ENCODE peak calls at places on chromosomes 11 and 22, in six cellular contexts. One of them, this sample, is unnamed.

GRCh38 chr22:27874185-27874584 is 44.9 kb downstream of the PITPNB start:
- DNase-seq in thoracic aorta: no peak
- DNase-seq in PC-9: no peak
- DNase-seq in mucosa of descending colon: no peak
- DNase-seq in GM23338: no peak
- DNase-seq in heart left ventricle: no peak
- DNase-seq in this sample: no peak

GRCh38 chr22:30187094-30187493 is 59.5 kb downstream of the LIF start:
- DNase-seq in heart left ventricle: no peak
- DNase-seq in mucosa of descending colon: no peak
- DNase-seq in GM23338: no peak
- DNase-seq in PC-9: no peak
- DNase-seq in thoracic aorta: no peak
- DNase-seq in this sample: no peak

GRCh38 chr22:44242946-44243724 is 62.4 kb downstream of the PARVG start:
- DNase-seq in heart left ventricle: no peak
- DNase-seq in mucosa of descending colon: no peak
- DNase-seq in GM23338: no peak
- DNase-seq in PC-9: no peak
- DNase-seq in thoracic aorta: no peak
- DNase-seq in this sample: no peak

GRCh38 chr11:46947399-46948077 is 11.0 kb downstream of the CSTPP1 start:
- DNase-seq in GM23338: no peak
- DNase-seq in thoracic aorta: no peak
- DNase-seq in mucosa of descending colon: no peak
- DNase-seq in PC-9: no peak
- DNase-seq in heart left ventricle: no peak
- DNase-seq in this sample: no peak

GRCh38 chr22:42777126-42777525 is 56.5 kb upstream of the A4GALT start:
- DNase-seq in mucosa of descending colon: no peak
- DNase-seq in PC-9: no peak
- DNase-seq in thoracic aorta: no peak
- DNase-seq in GM23338: no peak
- DNase-seq in heart left ventricle: no peak
- DNase-seq in this sample: no peak

GRCh38 chr22:31952459-31952858 is 8.1 kb downstream of the YWHAH start:
- DNase-seq in thoracic aorta: no peak
- DNase-seq in GM23338: no peak
- DNase-seq in heart left ventricle: no peak
- DNase-seq in PC-9: no peak
- DNase-seq in mucosa of descending colon: no peak
- DNase-seq in this sample: no peak

GRCh38 chr11:64925536-64926449 is 1.3 kb downstream of the PPP2R5B start:
- DNase-seq in mucosa of descending colon: no peak
- DNase-seq in GM23338: no peak
- DNase-seq in thoracic aorta: no peak
- DNase-seq in PC-9: no peak
- DNase-seq in heart left ventricle: no peak
- DNase-seq in this sample: no peak

GRCh38 chr11:34181856-34182405 is 76.5 kb downstream of the NAT10 start:
- DNase-seq in PC-9: no peak
- DNase-seq in GM23338: no peak
- DNase-seq in thoracic aorta: no peak
- DNase-seq in mucosa of descending colon: no peak
- DNase-seq in heart left ventricle: no peak
- DNase-seq in this sample: no peak

GRCh38 chr11:81007046-81007445 is 1566.2 kb upstream of the TENM4 start:
- DNase-seq in heart left ventricle: no peak
- DNase-seq in thoracic aorta: no peak
- DNase-seq in GM23338: no peak
- DNase-seq in PC-9: no peak
- DNase-seq in mucosa of descending colon: no peak
- DNase-seq in this sample: no peak

GRCh38 chr11:101487775-101488174 is 96.0 kb downstream of the TRPC6 start:
- DNase-seq in heart left ventricle: no peak
- DNase-seq in PC-9: no peak
- DNase-seq in thoracic aorta: no peak
- DNase-seq in mucosa of descending colon: no peak
- DNase-seq in GM23338: no peak
- DNase-seq in this sample: no peak

GRCh38 chr11:44766972-44767278 is 40.2 kb downstream of the TSPAN18 start:
- DNase-seq in heart left ventricle: peak; percentile 63
- DNase-seq in PC-9: no peak
- DNase-seq in GM23338: no peak
- DNase-seq in mucosa of descending colon: no peak
- DNase-seq in thoracic aorta: no peak
- DNase-seq in this sample: no peak

GRCh38 chr11:45110562-45110961 is 35.9 kb upstream of the PRDM11 start:
- DNase-seq in GM23338: peak; percentile 89
- DNase-seq in PC-9: peak; percentile 46
- DNase-seq in mucosa of descending colon: peak; percentile 74
- DNase-seq in heart left ventricle: peak; percentile 45
- DNase-seq in thoracic aorta: no peak
- DNase-seq in this sample: no peak

GRCh38 chr11:34219862-34220490 is 114.5 kb downstream of the NAT10 start:
- DNase-seq in thoracic aorta: no peak
- DNase-seq in heart left ventricle: no peak
- DNase-seq in GM23338: no peak
- DNase-seq in mucosa of descending colon: no peak
- DNase-seq in PC-9: no peak
- DNase-seq in this sample: no peak

GRCh38 chr11:130520231-130520630 is 71.8 kb downstream of the ADAMTS15 start:
- DNase-seq in heart left ventricle: peak; percentile 47
- DNase-seq in thoracic aorta: no peak
- DNase-seq in GM23338: no peak
- DNase-seq in mucosa of descending colon: no peak
- DNase-seq in PC-9: no peak
- DNase-seq in this sample: no peak

GRCh38 chr22:19801340-19802000 is 40.9 kb downstream of the TBX1 start:
- DNase-seq in GM23338: no peak
- DNase-seq in heart left ventricle: no peak
- DNase-seq in PC-9: no peak
- DNase-seq in mucosa of descending colon: no peak
- DNase-seq in thoracic aorta: no peak
- DNase-seq in this sample: peak; percentile 54
- TF ChIP-seq CTCF in GM23338: peak; percentile 9
- TF ChIP-seq CTCF in heart left ventricle: no peak
- TF ChIP-seq CTCF in PC-9: peak; percentile 8
- TF ChIP-seq CTCF in mucosa of descending colon: no peak
- TF ChIP-seq CTCF in thoracic aorta: no peak
- TF ChIP-seq CTCF in this sample: no peak

GRCh38 chr22:46761017-46761416 is 1.4 kb upstream of the TBC1D22A start:
- DNase-seq in GM23338: no peak
- DNase-seq in heart left ventricle: no peak
- DNase-seq in thoracic aorta: no peak
- DNase-seq in mucosa of descending colon: no peak
- DNase-seq in PC-9: no peak
- DNase-seq in this sample: peak; percentile 39

GRCh38 chr22:46763051-46763705 is 728 bp downstream of the TBC1D22A start:
- DNase-seq in thoracic aorta: no peak
- DNase-seq in heart left ventricle: no peak
- DNase-seq in GM23338: peak; percentile 51
- DNase-seq in PC-9: no peak
- DNase-seq in mucosa of descending colon: peak; percentile 62
- DNase-seq in this sample: peak; percentile 91

GRCh38 chr22:46761539-46762237 is 762 bp upstream of the TBC1D22A start:
- DNase-seq in heart left ventricle: no peak
- DNase-seq in PC-9: no peak
- DNase-seq in thoracic aorta: no peak
- DNase-seq in GM23338: peak; percentile 45
- DNase-seq in mucosa of descending colon: no peak
- DNase-seq in this sample: peak; percentile 7

GRCh38 chr22:46764140-46764680 is 1.8 kb downstream of the TBC1D22A start:
- DNase-seq in thoracic aorta: no peak
- DNase-seq in GM23338: no peak
- DNase-seq in PC-9: no peak
- DNase-seq in mucosa of descending colon: peak; percentile 3
- DNase-seq in heart left ventricle: no peak
- DNase-seq in this sample: peak; percentile 17

DNA sequence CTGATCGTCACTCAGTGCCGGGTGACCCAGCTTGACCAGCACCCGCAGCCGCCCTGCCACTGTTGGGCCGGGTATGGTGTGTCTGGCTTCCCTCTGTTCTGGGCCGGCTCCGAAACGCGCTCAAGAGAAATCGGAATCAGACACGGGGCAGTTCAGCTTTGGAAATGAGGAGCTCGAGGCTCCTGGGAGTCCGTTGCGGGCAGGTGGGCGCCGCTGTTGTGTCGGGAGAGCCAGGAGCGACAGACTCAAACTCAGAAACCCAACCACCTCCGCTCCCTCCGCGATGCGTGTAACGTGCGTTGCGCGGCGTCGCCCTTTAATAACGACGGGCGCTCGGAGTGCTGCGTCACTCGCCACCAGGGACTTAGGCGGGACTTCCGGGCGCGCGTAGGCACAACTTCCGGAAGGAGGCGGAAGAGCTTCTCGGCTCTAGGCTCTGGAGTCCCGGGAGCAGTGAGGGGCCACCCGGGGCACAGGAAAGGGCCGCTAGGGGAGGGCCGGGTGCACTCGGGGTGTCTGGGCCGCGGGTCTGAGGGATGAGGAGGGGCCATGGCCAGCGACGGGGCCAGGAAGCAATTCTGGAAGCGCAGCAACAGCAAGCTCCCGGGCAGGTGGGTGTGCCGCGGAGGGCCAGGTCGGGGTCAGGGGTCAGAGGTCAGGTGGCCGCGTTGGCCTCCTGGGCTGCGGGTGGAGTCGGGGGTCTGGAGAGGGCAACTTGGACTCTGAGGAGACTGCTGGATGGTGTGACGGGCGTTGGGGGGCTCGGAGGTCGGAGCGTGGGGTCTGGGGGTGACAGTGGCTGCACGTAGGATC is at the start of gene TBC1D22A:
- DNase-seq in mucosa of descending colon: peak; percentile 97
- DNase-seq in GM23338: peak; percentile 98
- DNase-seq in thoracic aorta: peak; percentile 73
- DNase-seq in heart left ventricle: peak; percentile 95
- DNase-seq in PC-9: peak; percentile 90
- DNase-seq in this sample: peak; percentile 98
- H3K4me1 ChIP-seq in mucosa of descending colon: peaks cover 27% of the 10 kb centered on the region
- H3K4me1 ChIP-seq in GM23338: peaks cover 10% of the 10 kb centered on the region
- H3K4me1 ChIP-seq in thoracic aorta: peaks cover 36% of the 10 kb centered on the region
- H3K4me1 ChIP-seq in heart left ventricle: peaks cover 12% of the 10 kb centered on the region
- H3K4me1 ChIP-seq in PC-9: peaks cover 21% of the 10 kb centered on the region
- H3K4me1 ChIP-seq in this sample: peaks cover 62% of the 10 kb centered on the region

GRCh38 chr11:8055111-8055835 is 25.7 kb upstream of the TUB start:
- DNase-seq in GM23338: peak; percentile 75
- DNase-seq in heart left ventricle: no peak
- DNase-seq in PC-9: no peak
- DNase-seq in thoracic aorta: no peak
- DNase-seq in mucosa of descending colon: no peak
- DNase-seq in this sample: peak; percentile 66
- TF ChIP-seq CTCF in GM23338: peak; percentile 91
- TF ChIP-seq CTCF in heart left ventricle: no peak
- TF ChIP-seq CTCF in PC-9: peak; percentile 26
- TF ChIP-seq CTCF in thoracic aorta: no peak
- TF ChIP-seq CTCF in mucosa of descending colon: no peak
- TF ChIP-seq CTCF in this sample: no peak

GRCh38 chr22:40432625-40433024 is 62.2 kb downstream of the SGSM3 start:
- DNase-seq in heart left ventricle: no peak
- DNase-seq in PC-9: no peak
- DNase-seq in mucosa of descending colon: no peak
- DNase-seq in thoracic aorta: no peak
- DNase-seq in GM23338: no peak
- DNase-seq in this sample: no peak
- H3K4me1 ChIP-seq in heart left ventricle: peaks cover 6% of the 10 kb centered on the region
- H3K4me1 ChIP-seq in PC-9: peaks cover 3% of the 10 kb centered on the region
- H3K4me1 ChIP-seq in mucosa of descending colon: peaks cover 8% of the 10 kb centered on the region
- H3K4me1 ChIP-seq in thoracic aorta: peaks cover 38% of the 10 kb centered on the region
- H3K4me1 ChIP-seq in GM23338: no peaks in the 10 kb centered on the region
- H3K4me1 ChIP-seq in this sample: peaks cover 70% of the 10 kb centered on the region

GRCh38 chr11:1469911-1470680 is 16.5 kb downstream of the MOB2 start:
- DNase-seq in PC-9: no peak
- DNase-seq in heart left ventricle: no peak
- DNase-seq in mucosa of descending colon: no peak
- DNase-seq in thoracic aorta: no peak
- DNase-seq in GM23338: no peak
- DNase-seq in this sample: peak; percentile 70
- TF ChIP-seq CTCF in PC-9: no peak
- TF ChIP-seq CTCF in heart left ventricle: no peak
- TF ChIP-seq CTCF in mucosa of descending colon: no peak
- TF ChIP-seq CTCF in thoracic aorta: no peak
- TF ChIP-seq CTCF in GM23338: no peak
- TF ChIP-seq CTCF in this sample: no peak

GRCh38 chr11:66412110-66412509 is 8.7 kb upstream of the NPAS4 start:
- DNase-seq in PC-9: no peak
- DNase-seq in heart left ventricle: no peak
- DNase-seq in GM23338: no peak
- DNase-seq in mucosa of descending colon: no peak
- DNase-seq in thoracic aorta: no peak
- DNase-seq in this sample: peak; percentile 56
- H3K4me1 ChIP-seq in PC-9: no peaks in the 10 kb centered on the region
- H3K4me1 ChIP-seq in heart left ventricle: peaks cover 4% of the 10 kb centered on the region
- H3K4me1 ChIP-seq in GM23338: peaks cover 41% of the 10 kb centered on the region
- H3K4me1 ChIP-seq in mucosa of descending colon: peaks cover 2% of the 10 kb centered on the region
- H3K4me1 ChIP-seq in thoracic aorta: peaks cover 57% of the 10 kb centered on the region
- H3K4me1 ChIP-seq in this sample: peaks cover 7% of the 10 kb centered on the region

GRCh38 chr11:70043482-70043881 is 34.6 kb upstream of the ANO1 start:
- DNase-seq in heart left ventricle: no peak
- DNase-seq in GM23338: no peak
- DNase-seq in thoracic aorta: no peak
- DNase-seq in PC-9: no peak
- DNase-seq in mucosa of descending colon: no peak
- DNase-seq in this sample: no peak

GRCh38 chr11:70049045-70049444 is 29.1 kb upstream of the ANO1 start:
- DNase-seq in mucosa of descending colon: no peak
- DNase-seq in thoracic aorta: no peak
- DNase-seq in heart left ventricle: no peak
- DNase-seq in GM23338: no peak
- DNase-seq in PC-9: no peak
- DNase-seq in this sample: no peak

GRCh38 chr11:70046089-70046488 is 32.0 kb upstream of the ANO1 start:
- DNase-seq in GM23338: no peak
- DNase-seq in mucosa of descending colon: no peak
- DNase-seq in thoracic aorta: no peak
- DNase-seq in PC-9: no peak
- DNase-seq in heart left ventricle: no peak
- DNase-seq in this sample: no peak

GRCh38 chr11:70050243-70050642 is 27.9 kb upstream of the ANO1 start:
- DNase-seq in GM23338: no peak
- DNase-seq in mucosa of descending colon: no peak
- DNase-seq in PC-9: no peak
- DNase-seq in heart left ventricle: no peak
- DNase-seq in thoracic aorta: no peak
- DNase-seq in this sample: no peak

GRCh38 chr11:70048279-70049024 is 29.7 kb upstream of the ANO1 start:
- DNase-seq in mucosa of descending colon: peak; percentile 63
- DNase-seq in heart left ventricle: no peak
- DNase-seq in thoracic aorta: no peak
- DNase-seq in GM23338: peak; percentile 72
- DNase-seq in PC-9: peak; percentile 84
- DNase-seq in this sample: no peak
- TF ChIP-seq CTCF in mucosa of descending colon: no peak
- TF ChIP-seq CTCF in heart left ventricle: no peak
- TF ChIP-seq CTCF in thoracic aorta: peak; percentile 35
- TF ChIP-seq CTCF in GM23338: peak; percentile 66
- TF ChIP-seq CTCF in PC-9: peak; percentile 76
- TF ChIP-seq CTCF in this sample: peak; percentile 9

GRCh38 chr22:23767303-23767672 is 484 bp downstream of the CHCHD10 start:
- DNase-seq in GM23338: no peak
- DNase-seq in mucosa of descending colon: no peak
- DNase-seq in PC-9: no peak
- DNase-seq in heart left ventricle: no peak
- DNase-seq in thoracic aorta: no peak
- DNase-seq in this sample: no peak
- H3K4me1 ChIP-seq in GM23338: peaks cover 29% of the 10 kb centered on the region
- H3K4me1 ChIP-seq in mucosa of descending colon: peaks cover 28% of the 10 kb centered on the region
- H3K4me1 ChIP-seq in PC-9: peaks cover 22% of the 10 kb centered on the region
- H3K4me1 ChIP-seq in heart left ventricle: peaks cover 24% of the 10 kb centered on the region
- H3K4me1 ChIP-seq in thoracic aorta: peaks cover 48% of the 10 kb centered on the region
- H3K4me1 ChIP-seq in this sample: peaks cover 99% of the 10 kb centered on the region

GRCh38 chr11:78832226-78832947 is 257.7 kb upstream of the NARS2 start:
- DNase-seq in thoracic aorta: no peak
- DNase-seq in PC-9: no peak
- DNase-seq in GM23338: no peak
- DNase-seq in heart left ventricle: no peak
- DNase-seq in mucosa of descending colon: no peak
- DNase-seq in this sample: no peak
- TF ChIP-seq CTCF in thoracic aorta: no peak
- TF ChIP-seq CTCF in PC-9: no peak
- TF ChIP-seq CTCF in GM23338: peak; percentile 54
- TF ChIP-seq CTCF in heart left ventricle: no peak
- TF ChIP-seq CTCF in mucosa of descending colon: no peak
- TF ChIP-seq CTCF in this sample: no peak

This sample was measured in spleen.